ENCODE peak calls at places on chromosomes 12 and 14, in ten cellular contexts. F is brain microvascular endothelial cell, S is DND-41, R is IMR-90, G is prostate gland, V is GM23248, J is upper lobe of right lung, X is stomach, N is right lobe of liver, P is uterus. Q is an unnamed sample.

GRCh38 chr14:76958975-76959710 is 69.4 kb downstream of the IRF2BPL start:
- DNase-seq in X (no peak), F (peak; percentile 52), P (no peak), V (peak; percentile 65), N (no peak), R (peak; percentile 72), J (no peak), S (no peak), G (peak; percentile 46), Q (no peak)

GRCh38 chr12:115383668-115384067 is 699.7 kb upstream of the TBX3 start:
- DNase-seq in G (peak; percentile 92), F (peak; percentile 56), S (no peak), J (no peak), N (no peak), X (peak; percentile 49), V (peak; percentile 82), R (peak; percentile 93), P (no peak), Q (no peak)

GRCh38 chr14:33954016-33954598 is 3.2 kb upstream of the EGLN3 start:
- DNase-seq in X (peak; percentile 70), N (peak; percentile 56), S (no peak), P (no peak), R (no peak), G (no peak), J (no peak), V (no peak), F (no peak), Q (no peak)

GRCh38 chr14:70563869-70564268 is 29.1 kb upstream of the ADAM20 start:
- DNase-seq in R (no peak), J (no peak), S (no peak), G (no peak), V (no peak), P (no peak), X (no peak), N (no peak), F (no peak), Q (no peak)

GRCh38 chr12:114888458-114888857 is 204.5 kb upstream of the TBX3 start:
- DNase-seq in N (no peak), F (peak; percentile 43), P (no peak), J (no peak), S (no peak), X (no peak), R (peak; percentile 58), V (peak; percentile 46), G (no peak), Q (no peak)

GRCh38 chr12:121764808-121765207 is 28.7 kb downstream of the RHOF start:
- DNase-seq in F (no peak), G (no peak), J (no peak), N (no peak), P (no peak), R (no peak), V (no peak), X (no peak), S (no peak), Q (no peak)

GRCh38 chr12:79689477-79690155 is 1.1 kb downstream of the PAWR start:
- DNase-seq in F (peak; percentile 42), S (no peak), N (peak; percentile 57), J (peak; percentile 76), X (peak; percentile 49), V (peak; percentile 73), G (peak; percentile 67), R (peak; percentile 55), P (peak; percentile 40), Q (peak; percentile 72)

GRCh38 chr12:23767834-23768233 is 181.6 kb downstream of the SOX5 start:
- DNase-seq in X (no peak), F (peak; percentile 2), N (no peak), V (no peak), R (peak; percentile 1), J (no peak), P (no peak), G (no peak), S (no peak), Q (no peak)

GRCh38 chr12:19127270-19127669 is 2.3 kb upstream of the PLEKHA5 start:
- DNase-seq in G (no peak), N (no peak), R (no peak), X (no peak), S (no peak), F (no peak), V (no peak), P (no peak), J (no peak), Q (no peak)

GRCh38 chr14:101035466-101036225 is 132.1 kb upstream of the RTL1 start:
- DNase-seq in G (no peak), P (peak; percentile 6), N (peak; percentile 23), X (no peak), V (no peak), F (no peak), R (no peak), S (no peak), J (peak; percentile 41), Q (no peak)

GRCh38 chr12:105820407-105821140 is 318.2 kb downstream of the NUAK1 start:
- DNase-seq in G (peak; percentile 42), J (no peak), R (peak; percentile 22), F (peak; percentile 40), V (peak; percentile 77), N (peak; percentile 51), S (no peak), P (peak; percentile 37), X (no peak), Q (peak; percentile 68)

GRCh38 chr12:112851024-112851777 is 55.6 kb upstream of the OAS1 start:
- DNase-seq in R (no peak), P (no peak), X (no peak), N (no peak), J (no peak), S (no peak), F (no peak), V (no peak), G (no peak), Q (no peak)

GRCh38 chr12:14854586-14855163 is 11.3 kb upstream of the ART4 start:
- DNase-seq in P (no peak), R (peak; percentile 16), S (no peak), F (no peak), X (no peak), G (no peak), J (no peak), N (no peak), V (peak; percentile 72), Q (no peak)

GRCh38 chr12:18045446-18046001 is 44.5 kb downstream of the RERGL start:
- DNase-seq in G (no peak), S (no peak), P (no peak), N (no peak), X (no peak), J (no peak), F (no peak), R (no peak), V (no peak), Q (no peak)

GRCh38 chr12:52631676-52632459 is 13.5 kb upstream of the KRT73 start:
- DNase-seq in X (no peak), G (no peak), P (no peak), V (no peak), R (no peak), S (no peak), F (no peak), N (no peak), J (no peak), Q (no peak)

GRCh38 chr12:78580296-78580695 is 284.3 kb upstream of the SYT1 start:
- DNase-seq in J (no peak), N (no peak), P (no peak), S (no peak), G (no peak), R (no peak), F (no peak), X (no peak), V (no peak), Q (no peak)

GRCh38 chr14:76577837-76578236 is 183.4 kb upstream of the VASH1 start:
- DNase-seq in J (no peak), F (no peak), P (no peak), V (no peak), N (no peak), G (no peak), R (no peak), X (no peak), S (no peak), Q (no peak)

GRCh38 chr14:92952497-92953298 is 29.7 kb downstream of the CHGA start:
- DNase-seq in J (peak; percentile 75), X (no peak), G (no peak), P (no peak), S (no peak), R (no peak), V (no peak), N (no peak), F (no peak), Q (no peak)
- H3K27ac ChIP-seq in J (no peak overlapping the region), X (no peak overlapping the region), G (no peak overlapping the region), P (no peak overlapping the region), S (no peak overlapping the region), R (no peak overlapping the region), V (no peak overlapping the region), N (no peak overlapping the region), F (no peak overlapping the region), Q (no peak overlapping the region)

GRCh38 chr14:105168093-105168420 is 519 bp downstream of the JAG2 start:
- DNase-seq in S (no peak), V (no peak), R (no peak), J (no peak), P (no peak), G (no peak), X (no peak), F (no peak), N (no peak), Q (no peak)
- H3K4me3 ChIP-seq in S (no peak overlapping the region), V (no peak overlapping the region), R (peak overlapping the region; percentile 4), J (peak overlapping the region; percentile 51), P (peak overlapping the region; percentile 20), G (peak overlapping the region; percentile 33), X (peak overlapping the region; percentile 57), F (no peak overlapping the region), N (peak overlapping the region; percentile 21), Q (no peak overlapping the region)

DNA sequence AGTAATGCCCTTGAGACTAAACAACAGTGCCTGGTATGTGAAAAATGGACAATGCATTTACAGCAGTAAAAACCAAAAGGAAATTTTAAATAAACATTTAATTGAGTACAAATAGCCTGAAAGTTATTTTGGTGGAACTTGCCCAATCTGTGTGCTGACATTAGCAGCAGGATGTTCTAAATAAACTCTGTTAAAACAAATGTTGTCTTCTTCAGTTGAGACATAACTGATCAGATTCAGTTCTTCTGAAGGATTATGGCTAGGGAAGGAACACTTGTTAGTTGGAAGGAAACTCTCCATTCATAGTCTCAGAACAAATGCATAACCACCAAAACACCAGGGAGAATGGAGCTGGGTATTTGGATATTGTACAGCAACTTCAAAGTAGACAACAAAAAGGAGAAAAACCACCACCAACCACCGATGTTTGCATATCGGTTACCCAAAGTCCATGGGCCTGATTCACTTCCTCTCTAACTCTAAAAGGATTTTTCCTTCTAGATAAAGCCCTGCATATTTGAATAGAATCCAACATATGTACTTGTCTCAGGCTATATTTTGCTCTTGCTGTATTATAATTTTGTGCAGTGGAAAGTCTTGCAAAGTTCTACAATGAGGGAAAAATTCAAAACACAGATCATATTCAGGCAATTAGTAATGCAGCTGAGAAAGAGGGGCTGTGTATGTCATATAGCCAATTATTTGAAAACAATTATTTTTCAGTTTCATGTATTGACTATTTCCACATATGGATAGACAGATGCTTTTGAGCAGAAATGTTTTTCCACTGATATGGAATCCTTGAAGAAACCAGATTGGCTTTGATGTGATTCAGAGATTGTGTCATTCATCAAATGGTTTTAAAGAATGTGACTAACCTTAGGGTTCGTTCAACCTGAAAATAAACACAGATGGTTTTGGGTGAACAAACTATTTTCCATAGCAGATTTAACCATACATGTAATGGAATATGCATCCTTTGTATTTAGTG is 152.2 kb upstream of the BMP4 start:
- DNase-seq in P (no peak), G (no peak), S (peak; percentile 22), V (peak; percentile 60), J (no peak), F (peak; percentile 88), X (no peak), N (no peak), R (peak; percentile 82), Q (no peak)
- H3K27ac ChIP-seq in P (no peak overlapping the region), G (no peak overlapping the region), S (no peak overlapping the region), V (peak overlapping the region; percentile 10), J (no peak overlapping the region), F (peak overlapping the region; percentile 64), X (no peak overlapping the region), N (no peak overlapping the region), R (no peak overlapping the region), Q (no peak overlapping the region)

GRCh38 chr12:94457331-94457730 is 2.3 kb downstream of the CEP83 start:
- DNase-seq in P (no peak), R (no peak), G (no peak), J (no peak), X (no peak), N (no peak), V (peak; percentile 32), S (no peak), F (no peak), Q (no peak)
- H3K4me3 ChIP-seq in P (no peak overlapping the region), R (no peak overlapping the region), G (no peak overlapping the region), J (no peak overlapping the region), X (no peak overlapping the region), N (no peak overlapping the region), V (no peak overlapping the region), S (peak overlapping the region; percentile 13), F (no peak overlapping the region), Q (no peak overlapping the region)